ENCODE peak calls at places on chromosomes 5 and 9, in nine cellular contexts. K is K562, S is PC-9, L is sigmoid colon, U is RWPE2, Z is fibroblast of lung, Q is upper lobe of left lung, C is psoas muscle, G is SK-N-SH. E is an unnamed sample. For H3K4me1, the result is how much of the 10 kb centered on the place peaks cover.

GRCh38 chr9:110623462-110624025 is 44.0 kb upstream of the SVEP1 start:
- DNase-seq in Q (no peak), U (no peak), L (no peak), S (peak), G (peak), C (no peak), K (peak), Z (peak), E (no peak)

GRCh38 chr5:150214289-150214688 is 24.4 kb downstream of the SLC6A7 start:
- DNase-seq in C (peak), L (no peak), G (no peak), Q (no peak), S (no peak), K (no peak), U (no peak), Z (no peak), E (peak)

GRCh38 chr5:16456103-16456832 is 9.3 kb downstream of the ZNF622 start:
- DNase-seq in C (peak), Q (no peak), G (peak), K (peak), S (peak), L (no peak), Z (peak), U (no peak), E (no peak)

GRCh38 chr5:164636456-164636855 is 1131.0 kb downstream of the MAT2B start:
- DNase-seq in S (no peak), U (no peak), G (peak), C (no peak), Q (no peak), K (no peak), Z (no peak), L (no peak), E (no peak)

GRCh38 chr5:83313431-83313830 is 158.1 kb upstream of the VCAN start:
- DNase-seq in L (no peak), C (no peak), Z (no peak), U (no peak), S (no peak), G (no peak), Q (no peak), K (no peak), E (no peak)

GRCh38 chr9:764105-764524 is 77.4 kb upstream of the DMRT1 start:
- DNase-seq in G (peak), Q (no peak), K (peak), Z (peak), C (peak), L (peak), U (peak), S (no peak), E (peak)

GRCh38 chr5:97098864-97099454 is 43.5 kb downstream of the LIX1 start:
- DNase-seq in G (no peak), Q (no peak), K (no peak), U (no peak), S (no peak), L (no peak), C (no peak), Z (no peak), E (no peak)

GRCh38 chr5:150109921-150110320 is 23.6 kb upstream of the CSF1R start:
- DNase-seq in Z (no peak), L (no peak), G (no peak), Q (no peak), U (no peak), K (peak), C (no peak), S (peak), E (no peak)

GRCh38 chr9:92726971-92727715 is 37.5 kb downstream of the BICD2 start:
- DNase-seq in C (no peak), U (no peak), Q (no peak), L (no peak), S (no peak), K (no peak), Z (peak), G (no peak), E (no peak)

GRCh38 chr9:94156549-94157407 is 72.5 kb downstream of the PTPDC1 start:
- DNase-seq in Z (peak), C (peak), L (peak), K (peak), S (no peak), G (no peak), Q (peak), U (no peak), E (peak)

GRCh38 chr9:93185261-93186150 is 1.6 kb downstream of the WNK2 start:
- DNase-seq in C (no peak), S (no peak), L (no peak), U (no peak), Z (no peak), G (peak), K (no peak), Q (peak), E (no peak)

GRCh38 chr9:117722108-117722761 is 18.0 kb downstream of the TLR4 start:
- DNase-seq in C (no peak), L (no peak), S (no peak), Z (no peak), K (no peak), G (no peak), Q (no peak), U (no peak), E (no peak)

GRCh38 chr9:37001461-37001860 is 32.6 kb downstream of the PAX5 start:
- DNase-seq in L (no peak), K (no peak), U (no peak), G (no peak), C (no peak), Z (no peak), S (no peak), Q (peak), E (no peak)

GRCh38 chr5:50593681-50594080 is 72.8 kb upstream of the PARP8 start:
- DNase-seq in Q (no peak), S (no peak), K (no peak), C (no peak), L (no peak), G (no peak), U (no peak), Z (no peak), E (no peak)

GRCh38 chr9:99013550-99013949 is 69.8 kb downstream of the COL15A1 start:
- DNase-seq in Z (no peak), U (no peak), L (no peak), G (no peak), S (no peak), Q (no peak), K (no peak), C (no peak), E (no peak)

GRCh38 chr5:2128696-2129340 is 246.1 kb upstream of the IRX4 start:
- DNase-seq in C (no peak), U (no peak), L (no peak), S (no peak), Q (no peak), K (no peak), G (no peak), Z (peak), E (no peak)

GRCh38 chr9:121870271-121870670 is 218.8 kb downstream of the DAB2IP start:
- DNase-seq in K (no peak), U (peak), Q (no peak), L (no peak), C (no peak), Z (no peak), S (no peak), G (no peak), E (no peak)

GRCh38 chr5:83608122-83608521 is 112.5 kb downstream of the HAPLN1 start:
- DNase-seq in S (no peak), Q (no peak), L (no peak), G (peak), C (no peak), Z (peak), K (peak), U (no peak), E (no peak)

GRCh38 chr5:153959134-153959957 is 79.4 kb downstream of the FAM114A2 start:
- DNase-seq in Z (peak), U (no peak), K (no peak), C (peak), S (no peak), Q (no peak), G (no peak), L (no peak), E (no peak)

GRCh38 chr5:178496219-178496618 is 94.0 kb downstream of the COL23A1 start:
- DNase-seq in Z (no peak), K (no peak), S (no peak), G (no peak), C (no peak), L (no peak), Q (no peak), U (no peak), E (no peak)

GRCh38 chr9:129610473-129611301 is 10.2 kb downstream of the C9orf50 start:
- DNase-seq in L (peak), U (no peak), K (peak), G (peak), S (no peak), Q (peak), Z (peak), C (peak), E (peak)

GRCh38 chr9:3863686-3864085 is 337.9 kb upstream of the RFX3 start:
- DNase-seq in Z (peak), S (no peak), K (no peak), U (no peak), C (no peak), Q (no peak), L (no peak), G (no peak), E (no peak)

GRCh38 chr5:35854248-35854647 is 2.4 kb upstream of the IL7R start:
- DNase-seq in C (no peak), K (no peak), L (no peak), S (no peak), Q (no peak), U (no peak), Z (no peak), G (no peak), E (no peak)

GRCh38 chr9:132794730-132795380 is 83.2 kb downstream of the AK8 start:
- DNase-seq in S (no peak), K (peak), Z (no peak), G (no peak), C (no peak), L (no peak), U (no peak), Q (no peak), E (no peak)

GRCh38 chr5:72036951-72037350 is 70.3 kb upstream of the MAP1B start:
- DNase-seq in C (no peak), L (no peak), U (no peak), S (peak), K (no peak), Z (no peak), G (no peak), Q (no peak), E (no peak)

DNA sequence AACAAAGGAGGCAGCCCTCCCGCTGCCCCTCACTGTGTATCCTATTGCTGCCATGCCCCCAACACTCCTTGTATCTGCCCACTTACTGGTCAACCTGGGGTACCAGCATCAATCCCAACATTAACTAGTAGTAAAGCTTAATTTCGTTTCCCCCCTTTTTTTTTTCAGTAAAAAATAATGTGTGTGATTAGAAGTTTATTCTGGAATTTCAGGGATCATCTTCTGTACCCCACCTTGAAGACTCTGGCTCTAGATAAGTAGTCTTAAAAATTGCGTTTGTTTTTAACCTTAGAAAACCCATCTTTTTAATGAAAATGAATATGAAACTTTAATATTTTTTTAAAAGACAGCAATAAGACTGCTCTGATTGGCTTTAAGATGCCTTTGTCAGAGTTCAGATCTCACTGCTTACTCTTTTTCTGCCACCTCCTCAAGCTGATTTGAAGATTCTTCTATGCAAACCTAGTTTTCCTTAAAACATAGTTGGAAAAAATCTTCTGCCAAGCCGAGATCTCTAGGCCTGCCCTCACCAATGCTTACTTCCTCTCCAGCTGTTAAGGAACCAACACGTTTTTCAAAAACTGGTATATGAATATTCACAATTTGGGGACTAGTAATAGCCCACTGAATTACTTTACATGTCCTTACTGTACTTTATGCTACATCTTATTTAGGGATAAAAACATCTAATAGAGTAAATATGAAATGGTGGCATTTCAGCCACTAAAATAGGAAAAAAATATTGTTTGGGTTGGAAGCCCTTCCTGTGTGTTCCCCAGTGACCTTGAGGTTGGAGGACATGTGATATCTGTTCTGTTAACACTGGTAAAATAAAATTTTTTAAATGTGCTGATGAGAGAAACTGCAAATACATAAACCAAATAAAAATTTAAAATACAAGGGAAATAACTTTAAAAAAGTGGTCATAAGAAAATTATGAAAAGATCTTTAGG is 4.0 kb upstream of the RHOBTB3 start:
- DNase-seq in U (no peak), L (no peak), C (no peak), S (no peak), Q (no peak), K (no peak), Z (no peak), G (no peak), E (no peak)
- H3K4me1 ChIP-seq in U (under half), L (half or more), C (under half), S (under half), Q (under half), K (half or more), Z (under half), G (under half), E (under half)

GRCh38 chr5:73858054-73858453 is 232.1 kb downstream of the ARHGEF28 start:
- DNase-seq in C (no peak), Q (no peak), K (no peak), U (no peak), S (no peak), G (no peak), L (no peak), Z (no peak), E (no peak)
- H3K4me1 ChIP-seq in C (under half), Q (under half), K (under half), U (under half), S (under half), G (under half), L (under half), Z (under half), E (under half)

GRCh38 chr5:170386743-170387142 is 2.4 kb downstream of the KCNMB1 start:
- DNase-seq in Z (no peak), K (no peak), C (no peak), S (no peak), U (no peak), L (no peak), Q (no peak), G (no peak), E (no peak)

GRCh38 chr5:170378740-170379139 is 10.4 kb downstream of the KCNMB1 start:
- DNase-seq in L (peak), G (no peak), K (no peak), S (no peak), Q (no peak), Z (no peak), U (no peak), C (no peak), E (no peak)

GRCh38 chr5:170380361-170380951 is 8.7 kb downstream of the KCNMB1 start:
- DNase-seq in Q (no peak), U (no peak), L (peak), S (peak), G (peak), C (no peak), Z (no peak), K (no peak), E (no peak)

GRCh38 chr5:170383227-170383626 is 5.9 kb downstream of the KCNMB1 start:
- DNase-seq in K (no peak), Z (no peak), G (no peak), L (no peak), C (no peak), U (no peak), Q (no peak), S (no peak), E (no peak)

GRCh38 chr5:170382790-170383189 is 6.4 kb downstream of the KCNMB1 start:
- DNase-seq in S (no peak), L (no peak), K (no peak), C (no peak), U (no peak), Q (no peak), G (no peak), Z (no peak), E (no peak)
- H3K4me1 ChIP-seq in S (under half), L (half or more), K (under half), C (under half), U (under half), Q (under half), G (under half), Z (under half), E (under half)

GRCh38 chr5:179822444-179822990 is 1.8 kb downstream of the SQSTM1 start:
- DNase-seq in L (peak), G (no peak), S (no peak), C (no peak), Z (no peak), Q (no peak), K (no peak), U (no peak), E (no peak)
- H3K4me1 ChIP-seq in L (half or more), G (under half), S (half or more), C (half or more), Z (under half), Q (half or more), K (under half), U (under half), E (under half)

GRCh38 chr5:179619776-179620175 is 3.7 kb downstream of the HNRNPH1 start:
- DNase-seq in U (no peak), C (no peak), Q (no peak), K (no peak), G (no peak), Z (no peak), S (no peak), L (no peak), E (no peak)

GRCh38 chr5:179617930-179618329 is 5.5 kb downstream of the HNRNPH1 start:
- DNase-seq in S (no peak), U (no peak), G (no peak), Z (no peak), K (no peak), C (no peak), L (peak), Q (no peak), E (no peak)

GRCh38 chr5:179620703-179621350 is 2.6 kb downstream of the HNRNPH1 start:
- DNase-seq in Z (no peak), Q (no peak), S (peak), L (peak), U (no peak), K (peak), G (no peak), C (no peak), E (no peak)

GRCh38 chr5:179620293-179620692 is 3.2 kb downstream of the HNRNPH1 start:
- DNase-seq in Z (no peak), G (no peak), C (no peak), L (no peak), K (no peak), S (no peak), U (no peak), Q (no peak), E (no peak)

GRCh38 chr5:179618923-179619554 is 4.4 kb downstream of the HNRNPH1 start:
- DNase-seq in C (no peak), U (no peak), Q (no peak), G (no peak), K (no peak), L (peak), S (no peak), Z (no peak), E (no peak)
- H3K4me1 ChIP-seq in C (half or more), U (under half), Q (half or more), G (under half), K (under half), L (half or more), S (under half), Z (under half), E (under half)

DNA sequence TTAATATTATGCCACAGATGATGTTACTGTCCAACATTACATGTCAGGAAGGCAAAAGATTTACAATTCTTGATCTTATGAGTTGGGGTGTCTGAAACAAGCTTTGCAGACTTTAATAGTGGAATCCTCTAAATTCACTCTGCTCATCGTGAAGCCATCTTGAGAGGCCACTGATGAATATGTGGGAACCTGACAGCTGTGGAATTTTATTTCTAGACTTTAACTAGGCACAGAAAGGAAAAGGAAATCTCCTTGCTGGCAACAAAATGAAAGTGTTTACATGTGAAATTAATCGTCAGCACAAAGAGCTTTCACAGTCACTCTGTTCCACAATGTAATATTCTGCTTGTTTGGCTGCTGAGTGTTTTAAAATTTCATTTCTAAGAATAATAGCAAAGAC is 14.8 kb downstream of the NREP start:
- DNase-seq in G (no peak), S (no peak), L (no peak), K (no peak), U (no peak), Z (no peak), Q (no peak), C (no peak), E (no peak)
- H3K4me1 ChIP-seq in G (under half), S (under half), L (half or more), K (under half), U (under half), Z (half or more), Q (under half), C (half or more), E (under half)